ENCODE peak calls at places on chromosomes 4 and X, in six cellular contexts. D is neuronal stem cell, H is mesenchymal stem cell, Z is IMR-90, O is H1, F is H9. G is an unnamed sample.

GRCh38 chr4:176236909-176237308 is 32.1 kb downstream of the ASB5 start:
- DNase-seq in H (peak), F (no peak), O (no peak), D (no peak), Z (peak), G (no peak)

GRCh38 chrX:53255738-53256191 is 25.6 kb downstream of the IQSEC2 start:
- DNase-seq in O (no peak), H (no peak), D (no peak), F (no peak), Z (no peak), G (no peak)

GRCh38 chr4:86939123-86939522 is 4.3 kb downstream of the AFF1 start:
- DNase-seq in D (no peak), Z (no peak), H (peak), O (no peak), F (no peak), G (no peak)

GRCh38 chrX:100648601-100649417 is 4.8 kb downstream of the SRPX2 start:
- DNase-seq in H (peak), D (no peak), O (no peak), F (no peak), Z (peak), G (peak)

GRCh38 chrX:73214366-73215094 is at the start of gene NAP1L2:
- DNase-seq in D (peak), Z (no peak), H (no peak), O (peak), F (peak), G (no peak)

GRCh38 chr4:175891863-175892262 is 79.8 kb upstream of the GPM6A start:
- DNase-seq in Z (peak), O (no peak), H (peak), F (no peak), D (peak), G (no peak)

GRCh38 chr4:185540487-185541125 is 5.3 kb upstream of the PDLIM3 start:
- DNase-seq in H (no peak), O (no peak), Z (no peak), F (no peak), D (no peak), G (no peak)

GRCh38 chr4:27836505-27836904 is 975.9 kb downstream of the STIM2 start:
- DNase-seq in H (peak), F (no peak), O (no peak), Z (peak), D (no peak), G (no peak)

GRCh38 chrX:47772764-47773163 is 63.9 kb upstream of the ZNF81 start:
- DNase-seq in D (no peak), Z (no peak), O (no peak), F (no peak), H (no peak), G (no peak)

GRCh38 chr4:28010543-28011235 is 1150.0 kb downstream of the STIM2 start:
- DNase-seq in Z (peak), O (no peak), H (no peak), D (no peak), F (no peak), G (peak)

GRCh38 chr4:84939111-84939510 is 27.4 kb downstream of the WDFY3 start:
- DNase-seq in F (no peak), Z (no peak), H (no peak), O (no peak), D (no peak), G (no peak)

GRCh38 chrX:18997916-18998315 is 14.0 kb upstream of the PHKA2 start:
- DNase-seq in H (peak), F (peak), O (no peak), D (no peak), Z (no peak), G (no peak)

GRCh38 chrX:110966839-110967238 is 129.2 kb upstream of the PAK3 start:
- DNase-seq in Z (no peak), D (no peak), O (no peak), H (peak), F (no peak), G (peak)

GRCh38 chr4:40140206-40140605 is 56.6 kb upstream of the RHOH start:
- DNase-seq in O (no peak), Z (no peak), F (no peak), H (peak), D (no peak), G (no peak)

GRCh38 chr4:144579411-144580020 is 66.4 kb upstream of the HHIP start:
- DNase-seq in F (no peak), H (no peak), D (no peak), O (no peak), Z (peak), G (peak)

GRCh38 chrX:40164751-40165150 is 67.0 kb upstream of the BCOR start:
- DNase-seq in H (no peak), O (no peak), F (no peak), D (no peak), Z (no peak), G (no peak)

GRCh38 chr4:41377196-41377595 is 120.5 kb downstream of the UCHL1 start:
- DNase-seq in F (no peak), H (no peak), Z (no peak), O (no peak), D (no peak), G (no peak)

GRCh38 chr4:125359363-125359762 is 44.6 kb downstream of the FAT4 start:
- DNase-seq in F (no peak), Z (no peak), H (no peak), O (no peak), D (no peak), G (no peak)

GRCh38 chrX:110743679-110744340 is 51.8 kb downstream of the CHRDL1 start:
- DNase-seq in F (no peak), O (no peak), D (no peak), Z (peak), H (no peak), G (no peak)

GRCh38 chr4:57124145-57124544 is 14.0 kb upstream of the IGFBP7 start:
- DNase-seq in D (no peak), O (no peak), Z (no peak), H (no peak), F (no peak), G (no peak)

GRCh38 chr4:69760455-69760854 is at the start of gene SULT1B1:
- DNase-seq in H (peak), D (no peak), O (no peak), Z (peak), F (no peak), G (no peak)

GRCh38 chrX:40143001-40143400 is 45.2 kb upstream of the BCOR start:
- DNase-seq in Z (no peak), F (peak), D (no peak), H (no peak), O (no peak), G (no peak)

GRCh38 chr4:119559044-119559647 is 69.5 kb downstream of the PDE5A start:
- DNase-seq in D (no peak), F (no peak), Z (peak), O (no peak), H (peak), G (peak)

GRCh38 chr4:112523764-112524505 is 8.0 kb upstream of the NEUROG2 start:
- DNase-seq in H (peak), Z (no peak), D (peak), F (peak), O (peak), G (peak)

GRCh38 chrX:153646620-153647373 is at the start of gene DUSP9:
- DNase-seq in H (peak), F (peak), D (no peak), O (no peak), Z (no peak), G (peak)

GRCh38 chrX:40145001-40145631 is 47.4 kb upstream of the BCOR start:
- DNase-seq in O (no peak), H (peak), F (peak), D (no peak), Z (no peak), G (no peak)

GRCh38 chr4:144787365-144788263 is 141.7 kb downstream of the HHIP start:
- DNase-seq in O (no peak), H (peak), F (no peak), D (peak), Z (peak), G (peak)

GRCh38 chr4:1187182-1187581 is 14.8 kb upstream of the SPON2 start:
- DNase-seq in O (no peak), H (peak), F (no peak), D (no peak), Z (peak), G (no peak)

GRCh38 chr4:97016186-97016945 is 1126.9 kb downstream of the STPG2 start:
- DNase-seq in H (no peak), O (no peak), D (no peak), F (no peak), Z (no peak), G (no peak)

GRCh38 chr4:142130636-142131035 is 494.3 kb downstream of the IL15 start:
- DNase-seq in O (no peak), Z (no peak), H (no peak), D (no peak), F (no peak), G (no peak)

GRCh38 chr4:950136-951020 is 18.1 kb downstream of the TMEM175 start:
- DNase-seq in O (no peak), H (no peak), Z (no peak), F (no peak), D (no peak), G (no peak)

GRCh38 chr4:153249199-153250154 is 45.2 kb downstream of the TRIM2 start:
- DNase-seq in Z (peak), F (peak), O (peak), D (peak), H (peak), G (peak)

GRCh38 chrX:125131146-125131545 is 188.5 kb upstream of the TEX13C start:
- DNase-seq in Z (no peak), F (no peak), D (no peak), H (peak), O (no peak), G (peak)

GRCh38 chr4:159547645-159548308 is 444.9 kb downstream of the RAPGEF2 start:
- DNase-seq in H (no peak), O (no peak), D (no peak), Z (no peak), F (no peak), G (no peak)

GRCh38 chr4:55947254-55947882 is 1.4 kb upstream of the CEP135 start:
- DNase-seq in H (peak), Z (peak), D (no peak), O (no peak), F (no peak), G (peak)

GRCh38 chr4:17681921-17682566 is 67.6 kb downstream of the MED28 start:
- DNase-seq in Z (no peak), O (no peak), H (no peak), F (no peak), D (no peak), G (no peak)
- H3K14ac ChIP-seq in Z (no peak), O (no peak), H (no peak), F (no peak), D (no peak), G (no peak)

GRCh38 chr4:5802565-5802964 is 90.3 kb downstream of the CRMP1 start:
- DNase-seq in H (no peak), O (no peak), Z (no peak), D (no peak), F (no peak), G (no peak)
- H3K14ac ChIP-seq in H (no peak), O (no peak), Z (no peak), D (no peak), F (no peak), G (no peak)

DNA sequence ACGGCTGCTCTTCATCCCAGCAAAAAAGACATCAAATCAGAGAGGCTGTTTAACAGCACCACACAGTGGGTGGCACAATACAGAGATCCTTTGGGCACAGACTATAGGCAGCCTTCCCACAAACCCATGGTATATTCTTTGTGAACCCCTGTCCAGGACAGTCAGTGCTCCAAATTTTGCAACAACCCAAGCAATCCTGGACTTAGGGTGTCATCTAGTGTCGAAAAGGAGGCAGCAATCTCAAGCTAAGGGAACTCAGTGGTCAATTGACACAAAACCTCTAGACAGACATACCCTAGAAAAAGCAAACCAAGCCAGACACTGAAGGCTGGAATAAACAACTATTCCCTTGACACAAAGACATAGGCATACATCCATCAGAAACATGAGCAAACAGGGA is 137.4 kb downstream of the BMP15 start:
- DNase-seq in H (no peak), D (no peak), O (no peak), F (no peak), Z (no peak), G (no peak)
- H3K14ac ChIP-seq in H (no peak), D (no peak), O (no peak), F (no peak), Z (no peak), G (no peak)

GRCh38 chr4:143489116-143489515 is 24.4 kb upstream of the SMARCA5 start:
- DNase-seq in H (no peak), D (no peak), Z (peak), O (no peak), F (no peak), G (peak)
- H3K14ac ChIP-seq in H (no peak), D (no peak), Z (no peak), O (no peak), F (no peak), G (no peak)

DNA sequence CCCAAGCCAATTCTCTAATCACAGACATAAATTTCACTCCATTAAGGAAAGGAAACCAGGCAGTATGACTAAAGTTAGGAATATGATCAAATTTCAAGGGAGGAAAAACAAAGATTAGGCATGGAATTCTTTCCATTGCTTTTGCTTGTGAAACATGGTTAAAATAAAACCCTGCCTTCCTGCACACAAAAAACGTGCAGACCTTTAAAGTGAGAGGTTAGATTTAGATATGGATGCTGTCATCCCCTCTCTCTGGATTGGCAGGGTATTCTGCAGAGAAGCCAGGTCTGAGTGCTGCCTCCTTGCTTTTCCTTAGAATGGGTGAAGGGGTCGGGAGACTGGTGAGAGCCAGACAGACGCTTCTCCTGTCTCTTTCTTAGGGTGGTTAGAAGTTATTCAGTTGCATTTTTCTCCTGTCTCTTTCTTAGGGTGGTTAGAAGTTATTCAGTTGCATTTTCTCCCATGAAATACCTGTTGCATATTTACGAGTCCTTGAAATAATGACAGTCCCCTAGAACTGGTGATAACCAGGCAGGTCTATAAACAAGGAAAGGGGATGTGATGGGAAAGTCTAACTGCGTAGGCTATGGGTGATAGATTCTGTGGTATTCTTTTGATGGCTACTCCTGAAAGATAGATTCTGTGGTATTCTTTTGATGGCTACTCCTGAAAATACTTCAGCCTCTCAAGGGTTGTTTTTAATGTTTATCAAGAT is 163.5 kb downstream of the SPRY1 start:
- DNase-seq in F (no peak), H (peak), O (no peak), D (no peak), Z (peak), G (peak)
- H3K14ac ChIP-seq in F (no peak), H (no peak), O (no peak), D (no peak), Z (peak), G (no peak)

GRCh38 chr4:48506716-48507115 is 16.7 kb downstream of the ZAR1 start:
- DNase-seq in H (no peak), D (no peak), Z (no peak), F (no peak), O (no peak), G (no peak)

GRCh38 chr4:48504352-48504751 is 14.3 kb downstream of the ZAR1 start:
- DNase-seq in H (no peak), O (no peak), F (no peak), D (no peak), Z (no peak), G (no peak)

GRCh38 chr4:48509543-48509942 is 19.5 kb downstream of the ZAR1 start:
- DNase-seq in F (no peak), Z (peak), O (no peak), H (no peak), D (no peak), G (no peak)
- H3K14ac ChIP-seq in F (no peak), Z (no peak), O (no peak), H (no peak), D (no peak), G (no peak)

DNA sequence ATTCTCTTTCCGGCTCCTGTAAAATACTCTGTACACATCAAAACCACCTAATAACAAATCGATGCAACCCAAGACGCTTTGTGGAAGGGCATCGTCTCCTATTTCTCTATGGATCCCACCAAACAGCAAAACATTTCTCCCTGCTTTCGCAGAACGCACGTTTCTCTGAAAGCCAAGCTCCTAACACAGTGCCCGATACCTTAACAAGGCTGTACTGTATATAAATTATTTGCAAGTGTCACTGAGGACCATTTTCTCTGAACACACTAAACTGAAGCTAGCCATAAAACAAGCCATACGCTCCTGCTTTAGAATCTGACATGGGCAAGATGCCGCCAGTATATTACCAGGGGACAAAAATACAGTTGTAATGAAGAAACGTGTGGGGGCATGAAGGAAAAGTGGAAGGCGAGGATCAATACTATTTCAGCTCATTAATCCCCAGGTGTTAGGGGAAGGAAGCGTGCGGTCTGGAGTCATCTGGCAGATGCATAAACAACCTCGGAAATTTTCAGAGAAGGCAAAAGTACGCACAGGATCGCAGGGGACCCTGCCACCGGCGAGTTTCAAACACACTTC is 715 bp downstream of the KCNIP4 start:
- DNase-seq in F (no peak), D (no peak), H (no peak), Z (no peak), O (no peak), G (no peak)
- H3K14ac ChIP-seq in F (no peak), D (no peak), H (no peak), Z (no peak), O (no peak), G (no peak)

G was measured in trophoblast cell.